ENCODE peak calls at places on chromosomes 13 and 19, in nine cellular contexts. P is neuronal stem cell; H is NCI-H510A treated with DMSO at 0.1 percent for 48 hours; D is heart left ventricle; J is body of pancreas; V is NCI-H1436; Y is CD4-positive, alpha-beta T cell; C is mesothelial cell of epicardium; B is EL. Q is an unnamed sample.

GRCh38 chr19:944171-944567 is 18.3 kb downstream of the ARID3A start:
- DNase-seq in P (no peak), H (no peak), D (peak), J (no peak), V (no peak), Y (no peak), C (peak), B (no peak), Q (no peak)

GRCh38 chr19:14616310-14616870 is 33.5 kb downstream of the CLEC17A start:
- DNase-seq in P (no peak), H (no peak), D (no peak), J (no peak), V (no peak), Y (no peak), C (no peak), B (no peak), Q (no peak)

GRCh38 chr13:98476106-98476505 is 100.8 kb downstream of the STK24 start:
- DNase-seq in P (no peak), H (no peak), D (no peak), J (no peak), V (no peak), Y (no peak), C (no peak), B (no peak), Q (no peak)

GRCh38 chr19:15421726-15422260 is 3.0 kb upstream of the AKAP8L start:
- DNase-seq in P (no peak), H (no peak), D (peak), J (peak), V (no peak), Y (no peak), C (no peak), B (no peak), Q (no peak)

GRCh38 chr13:66805657-66806056 is 424.5 kb downstream of the PCDH9 start:
- DNase-seq in P (no peak), H (no peak), D (peak), J (peak), V (no peak), Y (no peak), C (no peak), B (peak), Q (no peak)

GRCh38 chr19:24029941-24030636 is 56.9 kb upstream of the ZNF254 start:
- DNase-seq in P (no peak), H (peak), D (no peak), J (no peak), V (no peak), Y (no peak), C (no peak), B (no peak), Q (no peak)

GRCh38 chr13:93505104-93505952 is 278.7 kb downstream of the GPC6 start:
- DNase-seq in P (no peak), H (peak), D (peak), J (no peak), V (no peak), Y (no peak), C (no peak), B (peak), Q (no peak)

GRCh38 chr19:2636897-2637683 is 65.4 kb downstream of the GNG7 start:
- DNase-seq in P (peak), H (no peak), D (peak), J (peak), V (no peak), Y (peak), C (peak), B (peak), Q (peak)

GRCh38 chr19:3868770-3869456 is at the start of gene ZFR2:
- DNase-seq in P (no peak), H (peak), D (no peak), J (no peak), V (no peak), Y (peak), C (no peak), B (no peak), Q (peak)

GRCh38 chr19:45376045-45376724 is 5.8 kb upstream of the ERCC2 start:
- DNase-seq in P (peak), H (no peak), D (peak), J (peak), V (no peak), Y (no peak), C (peak), B (peak), Q (no peak)

GRCh38 chr19:45542234-45542668 is 35.0 kb downstream of the VASP start:
- DNase-seq in P (no peak), H (no peak), D (no peak), J (no peak), V (no peak), Y (no peak), C (no peak), B (no peak), Q (no peak)

GRCh38 chr13:77719128-77719527 is 21.6 kb downstream of the SLAIN1 start:
- DNase-seq in P (no peak), H (no peak), D (no peak), J (no peak), V (no peak), Y (no peak), C (no peak), B (no peak), Q (no peak)

GRCh38 chr19:58434217-58434616 is 5.7 kb downstream of the ZNF132 start:
- DNase-seq in P (no peak), H (no peak), D (no peak), J (no peak), V (no peak), Y (no peak), C (no peak), B (no peak), Q (no peak)